ENCODE peak calls at places on chromosomes 7 and 10, in four cellular contexts. One of them, this sample, is unnamed.

GRCh38 chr7:42345478-42346299 is 108.7 kb upstream of the GLI3 start:
- DNase-seq in HCT116: no peak
- DNase-seq in heart right ventricle: no peak
- DNase-seq in A549: no peak
- DNase-seq in this sample: no peak

GRCh38 chr10:101130141-101130540 is 959 bp upstream of the TLX1 start:
- DNase-seq in HCT116: no peak
- DNase-seq in heart right ventricle: no peak
- DNase-seq in A549: no peak
- DNase-seq in this sample: no peak

GRCh38 chr7:134078991-134079390 is 48.1 kb upstream of the LRGUK start:
- DNase-seq in HCT116: no peak
- DNase-seq in heart right ventricle: no peak
- DNase-seq in A549: no peak
- DNase-seq in this sample: no peak

GRCh38 chr10:61452229-61452651 is 941 bp downstream of the TMEM26 start:
- DNase-seq in HCT116: no peak
- DNase-seq in heart right ventricle: no peak
- DNase-seq in A549: no peak
- DNase-seq in this sample: no peak

GRCh38 chr10:99761395-99761794 is 21.0 kb upstream of the ABCC2 start:
- DNase-seq in HCT116: no peak
- DNase-seq in heart right ventricle: no peak
- DNase-seq in A549: no peak
- DNase-seq in this sample: no peak

GRCh38 chr10:12097791-12098190 is 29.0 kb downstream of the DHTKD1 start:
- DNase-seq in HCT116: no peak
- DNase-seq in heart right ventricle: no peak
- DNase-seq in A549: peak
- DNase-seq in this sample: no peak

GRCh38 chr10:33422779-33423520 is 88.5 kb upstream of the NRP1 start:
- DNase-seq in HCT116: no peak
- DNase-seq in heart right ventricle: peak
- DNase-seq in A549: no peak
- DNase-seq in this sample: no peak

GRCh38 chr10:86317949-86318725 is 48.5 kb downstream of the GRID1 start:
- DNase-seq in HCT116: no peak
- DNase-seq in heart right ventricle: no peak
- DNase-seq in A549: no peak
- DNase-seq in this sample: no peak

GRCh38 chr10:480928-481551 is 208.4 kb downstream of the DIP2C start:
- DNase-seq in HCT116: no peak
- DNase-seq in heart right ventricle: no peak
- DNase-seq in A549: no peak
- DNase-seq in this sample: no peak

GRCh38 chr10:63935705-63936104 is 414.5 kb downstream of the REEP3 start:
- DNase-seq in HCT116: no peak
- DNase-seq in heart right ventricle: no peak
- DNase-seq in A549: peak
- DNase-seq in this sample: no peak

GRCh38 chr7:140062528-140063299 is at the start of gene PARP12:
- DNase-seq in HCT116: no peak
- DNase-seq in heart right ventricle: peak
- DNase-seq in A549: peak
- DNase-seq in this sample: peak

GRCh38 chr10:132384618-132385510 is 12.1 kb upstream of the PWWP2B start:
- DNase-seq in HCT116: no peak
- DNase-seq in heart right ventricle: no peak
- DNase-seq in A549: no peak
- DNase-seq in this sample: no peak

GRCh38 chr10:92829042-92829785 is 19.1 kb upstream of the EXOC6 start:
- DNase-seq in HCT116: no peak
- DNase-seq in heart right ventricle: no peak
- DNase-seq in A549: no peak
- DNase-seq in this sample: no peak

GRCh38 chr10:27692663-27693062 is 53.0 kb downstream of the MKX start:
- DNase-seq in HCT116: no peak
- DNase-seq in heart right ventricle: no peak
- DNase-seq in A549: no peak
- DNase-seq in this sample: no peak

GRCh38 chr10:129788211-129788610 is 175.9 kb downstream of the EBF3 start:
- DNase-seq in HCT116: no peak
- DNase-seq in heart right ventricle: no peak
- DNase-seq in A549: no peak
- DNase-seq in this sample: no peak

GRCh38 chr7:126657599-126658358 is 595.0 kb downstream of the GRM8 start:
- DNase-seq in HCT116: no peak
- DNase-seq in heart right ventricle: no peak
- DNase-seq in A549: no peak
- DNase-seq in this sample: no peak

GRCh38 chr7:42242381-42242780 is 5.4 kb upstream of the GLI3 start:
- DNase-seq in HCT116: no peak
- DNase-seq in heart right ventricle: no peak
- DNase-seq in A549: no peak
- DNase-seq in this sample: no peak

GRCh38 chr10:91576096-91576545 is 56.8 kb downstream of the PPP1R3C start:
- DNase-seq in HCT116: no peak
- DNase-seq in heart right ventricle: no peak
- DNase-seq in A549: no peak
- DNase-seq in this sample: no peak

GRCh38 chr7:43039346-43039745 is 73.1 kb upstream of the HECW1 start:
- DNase-seq in HCT116: no peak
- DNase-seq in heart right ventricle: no peak
- DNase-seq in A549: no peak
- DNase-seq in this sample: no peak

GRCh38 chr10:125152646-125153368 is 7.6 kb downstream of the CTBP2 start:
- DNase-seq in HCT116: no peak
- DNase-seq in heart right ventricle: peak
- DNase-seq in A549: no peak
- DNase-seq in this sample: no peak

GRCh38 chr10:42367532-42368230 is 270.7 kb downstream of the ZNF33B start:
- DNase-seq in HCT116: no peak
- DNase-seq in heart right ventricle: peak
- DNase-seq in A549: no peak
- DNase-seq in this sample: peak

GRCh38 chr10:24259365-24260125 is 50.6 kb downstream of the KIAA1217 start:
- DNase-seq in HCT116: no peak
- DNase-seq in heart right ventricle: no peak
- DNase-seq in A549: no peak
- DNase-seq in this sample: no peak

GRCh38 chr10:47031953-47032465 is 120.8 kb downstream of the PTPN20 start:
- DNase-seq in HCT116: no peak
- DNase-seq in heart right ventricle: no peak
- DNase-seq in A549: no peak
- DNase-seq in this sample: no peak

GRCh38 chr7:141866974-141867373 is 25.7 kb upstream of the PRSS37 start:
- DNase-seq in HCT116: no peak
- DNase-seq in heart right ventricle: no peak
- DNase-seq in A549: no peak
- DNase-seq in this sample: no peak

GRCh38 chr7:14924398-14924797 is 21.8 kb upstream of the DGKB start:
- DNase-seq in HCT116: no peak
- DNase-seq in heart right ventricle: no peak
- DNase-seq in A549: no peak
- DNase-seq in this sample: no peak

GRCh38 chr10:120727001-120727400 is 124.2 kb upstream of the WDR11 start:
- DNase-seq in HCT116: no peak
- DNase-seq in heart right ventricle: no peak
- DNase-seq in A549: no peak
- DNase-seq in this sample: no peak

GRCh38 chr10:12041766-12042408 is 722 bp downstream of the UPF2 start:
- DNase-seq in HCT116: no peak
- DNase-seq in heart right ventricle: no peak
- DNase-seq in A549: peak
- DNase-seq in this sample: no peak

DNA sequence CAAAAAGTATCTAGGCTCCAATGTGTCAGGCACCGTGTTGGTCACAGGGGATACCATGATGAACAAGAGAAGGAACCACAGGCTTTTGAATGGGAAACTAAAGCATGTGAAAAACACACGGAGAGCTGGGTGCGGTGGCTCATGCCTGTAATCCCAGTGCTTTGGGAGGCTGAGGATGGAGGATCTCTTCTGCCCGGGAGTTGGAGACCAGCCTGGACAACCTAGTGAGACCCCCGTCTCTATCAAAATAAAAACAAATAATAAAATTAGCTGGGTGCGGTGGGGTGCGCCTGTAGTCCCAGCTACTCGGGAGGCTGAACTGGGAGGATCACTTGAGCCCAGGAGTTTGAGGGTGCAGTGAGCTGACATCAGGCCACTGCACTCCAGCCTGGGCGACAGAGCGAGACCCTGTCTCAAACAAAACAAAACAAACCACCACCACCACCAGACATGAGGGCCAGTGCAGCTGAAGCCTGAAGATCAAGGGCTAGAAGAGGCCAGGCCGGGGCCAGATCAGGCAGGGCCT is 611 bp upstream of the COPS6 start:
- DNase-seq in HCT116: no peak
- DNase-seq in heart right ventricle: no peak
- DNase-seq in A549: no peak
- DNase-seq in this sample: no peak
- TF ChIP-seq CTCF in HCT116: no peak
- TF ChIP-seq CTCF in heart right ventricle: no peak
- TF ChIP-seq CTCF in A549: no peak
- TF ChIP-seq CTCF in this sample: no peak

DNA sequence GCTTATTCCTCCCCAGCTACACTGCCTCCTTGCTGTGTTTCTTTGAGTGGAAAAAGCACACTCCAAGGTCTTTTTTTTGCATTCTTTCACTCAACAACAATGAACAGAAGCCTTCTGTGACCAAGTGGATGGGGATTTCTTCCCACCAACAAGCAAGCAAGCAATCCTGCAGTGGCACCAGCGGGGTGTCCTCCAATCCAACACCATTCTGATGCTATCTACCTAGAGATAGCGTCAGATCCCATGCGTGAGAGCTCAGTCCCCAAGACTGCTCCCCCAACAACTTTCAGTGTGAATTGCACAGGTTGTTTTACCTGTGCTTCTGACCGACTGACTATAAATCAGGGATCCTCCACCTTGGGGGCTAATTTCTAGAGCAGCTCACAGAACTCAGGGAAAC is 311.0 kb upstream of the PODXL start:
- DNase-seq in HCT116: no peak
- DNase-seq in heart right ventricle: no peak
- DNase-seq in A549: no peak
- DNase-seq in this sample: no peak
- TF ChIP-seq CTCF in HCT116: no peak
- TF ChIP-seq CTCF in heart right ventricle: no peak
- TF ChIP-seq CTCF in A549: no peak
- TF ChIP-seq CTCF in this sample: no peak

GRCh38 chr10:17737021-17737965 is 14.7 kb upstream of the TMEM236 start:
- DNase-seq in HCT116: no peak
- DNase-seq in heart right ventricle: peak
- DNase-seq in A549: peak
- DNase-seq in this sample: no peak
- TF ChIP-seq CTCF in HCT116: peak
- TF ChIP-seq CTCF in heart right ventricle: peak
- TF ChIP-seq CTCF in A549: peak
- TF ChIP-seq CTCF in this sample: peak

DNA sequence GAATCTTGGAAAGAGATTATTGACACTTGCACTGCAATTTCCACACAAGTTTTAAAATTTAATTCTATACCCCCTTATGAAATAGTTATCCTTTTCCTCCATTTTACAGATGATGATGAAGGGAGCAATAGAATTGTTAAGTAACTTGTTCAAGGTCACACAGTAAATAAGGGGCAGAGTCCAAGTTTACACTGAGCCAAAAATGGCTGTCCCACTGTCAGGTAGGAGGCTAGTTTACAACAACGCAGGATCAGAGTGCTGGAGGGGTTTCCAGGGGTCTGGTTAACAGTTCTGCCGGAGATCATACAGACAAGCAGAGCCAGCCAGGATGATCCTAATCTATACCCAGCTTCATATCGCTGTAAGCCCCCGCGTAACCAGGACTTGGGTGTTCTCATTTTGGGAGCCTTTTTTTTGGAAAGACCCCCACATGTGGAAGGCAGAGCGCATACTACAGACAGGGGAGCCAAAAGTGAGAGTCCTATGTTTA is 566 bp upstream of the UNC5B start:
- DNase-seq in HCT116: no peak
- DNase-seq in heart right ventricle: no peak
- DNase-seq in A549: no peak
- DNase-seq in this sample: no peak
- TF ChIP-seq CTCF in HCT116: no peak
- TF ChIP-seq CTCF in heart right ventricle: no peak
- TF ChIP-seq CTCF in A549: no peak
- TF ChIP-seq CTCF in this sample: no peak

DNA sequence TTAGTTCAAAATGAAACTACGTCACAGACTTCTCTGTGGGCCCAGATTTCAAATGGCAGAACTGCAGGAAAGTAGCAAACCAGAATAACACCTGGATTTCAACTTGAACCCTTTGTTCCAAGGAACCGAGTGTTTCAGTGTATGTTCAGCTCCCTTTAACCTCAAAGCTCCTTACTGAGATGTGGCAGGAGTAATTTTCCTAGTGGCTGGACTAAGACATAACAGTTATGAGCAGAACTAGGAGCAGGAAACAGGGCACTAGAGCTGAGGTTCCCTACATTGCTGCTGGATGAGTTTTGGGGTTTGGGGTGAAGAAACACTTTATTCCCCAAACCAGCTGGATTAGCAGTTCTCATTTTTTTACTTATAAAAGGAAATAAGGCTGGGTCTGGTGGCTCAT is 50.1 kb downstream of the NSUN6 start:
- DNase-seq in HCT116: no peak
- DNase-seq in heart right ventricle: no peak
- DNase-seq in A549: no peak
- DNase-seq in this sample: no peak
- TF ChIP-seq CTCF in HCT116: no peak
- TF ChIP-seq CTCF in heart right ventricle: no peak
- TF ChIP-seq CTCF in A549: no peak
- TF ChIP-seq CTCF in this sample: no peak

DNA sequence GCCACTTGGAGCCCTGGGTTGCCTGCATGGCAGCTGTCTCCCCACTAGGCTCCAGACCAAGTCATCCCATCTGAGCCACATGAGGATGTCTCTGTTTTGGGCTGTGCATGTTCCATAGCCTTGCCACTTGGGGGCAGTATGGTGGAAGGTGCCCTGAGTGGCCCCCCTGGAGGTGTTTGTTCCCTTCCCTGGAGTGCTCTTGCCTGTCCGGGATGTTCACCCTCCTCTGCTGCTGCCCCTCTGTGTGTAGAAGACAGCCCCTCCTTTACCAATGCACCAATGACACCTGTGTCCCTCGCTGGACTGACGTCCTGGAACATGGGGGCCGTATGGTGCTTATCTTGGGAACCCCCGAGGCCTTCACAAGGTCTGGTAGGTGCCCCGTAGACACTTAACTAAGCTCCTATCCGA is 100.2 kb downstream of the ACTR3B start:
- DNase-seq in HCT116: peak
- DNase-seq in heart right ventricle: no peak
- DNase-seq in A549: peak
- DNase-seq in this sample: no peak
- TF ChIP-seq CTCF in HCT116: peak
- TF ChIP-seq CTCF in heart right ventricle: no peak
- TF ChIP-seq CTCF in A549: peak
- TF ChIP-seq CTCF in this sample: no peak

This sample was measured in Panc1.